ENCODE peak calls at places on chromosome 13, in five cellular contexts. M is cardiac fibroblast, J is cardiac muscle cell, W is foreskin fibroblast, R is spleen. I is an unnamed sample.

GRCh38 chr13:27339299-27339698 is 68.7 kb downstream of the RASL11A start:
- DNase-seq in M (peak; percentile 52), J (peak; percentile 72), R (no peak), W (peak; percentile 52), I (no peak)

GRCh38 chr13:82092312-82092711 is 1751.4 kb upstream of the SPRY2 start:
- DNase-seq in J (no peak), W (no peak), R (no peak), M (no peak), I (no peak)

GRCh38 chr13:97211986-97212385 is 10.1 kb upstream of the MBNL2 start:
- DNase-seq in W (no peak), R (no peak), J (peak; percentile 59), M (peak; percentile 55), I (no peak)

GRCh38 chr13:28636078-28636477 is 22.9 kb upstream of the POMP start:
- DNase-seq in R (no peak), M (no peak), J (peak; percentile 23), W (peak; percentile 79), I (no peak)

GRCh38 chr13:30125422-30126073 is 181.8 kb downstream of the KATNAL1 start:
- DNase-seq in R (no peak), W (peak; percentile 95), J (peak; percentile 94), M (peak; percentile 94), I (peak; percentile 80)

GRCh38 chr13:77000475-77000874 is 8.6 kb downstream of the CLN5 start:
- DNase-seq in M (peak; percentile 78), J (peak; percentile 72), W (no peak), R (no peak), I (no peak)

GRCh38 chr13:74005320-74006154 is 128.7 kb downstream of the KLF12 start:
- DNase-seq in J (no peak), W (no peak), M (no peak), R (no peak), I (no peak)

GRCh38 chr13:29934531-29935308 is 84.3 kb upstream of the UBL3 start:
- DNase-seq in W (no peak), M (no peak), R (no peak), J (no peak), I (no peak)

GRCh38 chr13:40102854-40103253 is 447.4 kb downstream of the COG6 start:
- DNase-seq in W (peak; percentile 24), M (peak; percentile 79), J (peak; percentile 73), R (no peak), I (no peak)

GRCh38 chr13:48412100-48412556 is 785 bp downstream of the LPAR6 start:
- DNase-seq in M (no peak), R (no peak), J (peak; percentile 44), W (peak; percentile 35), I (no peak)

GRCh38 chr13:83499286-83499685 is 383.0 kb downstream of the SLITRK1 start:
- DNase-seq in W (peak; percentile 43), J (no peak), M (no peak), R (no peak), I (no peak)

GRCh38 chr13:41917641-41918040 is 43.3 kb downstream of the VWA8 start:
- DNase-seq in M (peak; percentile 60), J (peak; percentile 74), R (no peak), W (peak; percentile 90), I (no peak)

GRCh38 chr13:42477588-42478190 is 96.3 kb upstream of the TNFSF11 start:
- DNase-seq in J (peak; percentile 43), W (peak; percentile 13), R (no peak), M (peak; percentile 25), I (no peak)

GRCh38 chr13:41613471-41613870 is 156.1 kb downstream of the RGCC start:
- DNase-seq in R (no peak), J (no peak), W (no peak), M (no peak), I (no peak)

GRCh38 chr13:30043631-30043925 is 193.2 kb upstream of the UBL3 start:
- DNase-seq in M (no peak), R (no peak), W (no peak), J (no peak), I (no peak)

GRCh38 chr13:81480634-81481033 is 1139.7 kb upstream of the SPRY2 start:
- DNase-seq in M (no peak), W (no peak), R (no peak), J (no peak), I (no peak)

GRCh38 chr13:51844862-51845573 is at the start of gene TMEM272:
- DNase-seq in M (peak; percentile 41), J (peak; percentile 60), W (peak; percentile 51), R (peak; percentile 84), I (no peak)

GRCh38 chr13:63433546-63434150 is 2018.0 kb upstream of the PCDH20 start:
- DNase-seq in J (no peak), R (no peak), M (peak; percentile 25), W (peak; percentile 63), I (no peak)

GRCh38 chr13:36709136-36709895 is 35.5 kb downstream of the SERTM1 start:
- DNase-seq in R (no peak), W (peak; percentile 48), J (no peak), M (no peak), I (no peak)

GRCh38 chr13:66794340-66795031 is 435.6 kb downstream of the PCDH9 start:
- DNase-seq in W (no peak), R (no peak), J (no peak), M (no peak), I (no peak)

GRCh38 chr13:36130168-36130541 is 1.0 kb downstream of the DCLK1 start:
- DNase-seq in R (no peak), J (no peak), M (no peak), W (no peak), I (no peak)

GRCh38 chr13:36341718-36342117 is 4.5 kb downstream of the SPART start:
- DNase-seq in W (peak; percentile 60), R (no peak), M (no peak), J (peak; percentile 55), I (no peak)

DNA sequence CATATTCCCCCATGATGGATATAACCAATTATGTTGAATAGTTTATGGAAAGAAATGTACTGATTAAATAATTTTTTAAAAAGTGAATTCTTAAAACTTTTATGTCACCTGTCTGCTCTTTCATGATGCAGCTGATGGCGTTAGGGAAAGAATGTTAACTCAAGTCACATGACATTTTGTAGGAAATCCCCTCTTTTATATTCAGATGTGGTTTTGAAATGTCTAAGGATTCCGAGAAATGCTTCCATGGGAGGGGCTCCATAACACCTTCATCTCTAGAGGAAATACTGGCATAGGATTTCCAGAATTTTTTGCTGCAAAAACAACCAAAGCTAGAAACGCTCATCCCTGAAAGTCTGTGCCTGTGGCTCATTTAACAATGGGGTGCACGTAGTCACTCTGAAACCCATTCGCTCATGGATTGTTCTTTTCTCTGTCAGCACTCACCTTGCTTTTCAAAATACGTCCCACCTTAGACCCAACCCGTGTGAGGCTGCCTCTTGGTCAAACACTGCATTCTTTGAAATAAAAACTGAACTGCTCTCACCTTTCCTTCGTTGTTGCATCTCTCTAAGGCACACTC is 288.9 kb downstream of the SHISA2 start:
- DNase-seq in W (no peak), J (no peak), M (no peak), R (no peak), I (no peak)
- H3K4me3 ChIP-seq in W (no peak overlapping the region), J (no peak overlapping the region), M (no peak overlapping the region), R (no peak overlapping the region), I (no peak overlapping the region)

GRCh38 chr13:64446372-64446771 is 2783.8 kb downstream of the PCDH9 start:
- DNase-seq in M (no peak), R (no peak), W (peak; percentile 25), J (no peak), I (no peak)
- TF ChIP-seq CTCF in M (peak; percentile 66), R (no peak), W (peak; percentile 17), J (peak; percentile 27), I (no peak)

GRCh38 chr13:72217142-72217541 is 350.1 kb upstream of the DACH1 start:
- DNase-seq in J (no peak), M (no peak), W (no peak), R (no peak), I (no peak)

GRCh38 chr13:72218966-72219365 is 352.0 kb upstream of the DACH1 start:
- DNase-seq in R (no peak), J (no peak), M (no peak), W (no peak), I (no peak)

DNA sequence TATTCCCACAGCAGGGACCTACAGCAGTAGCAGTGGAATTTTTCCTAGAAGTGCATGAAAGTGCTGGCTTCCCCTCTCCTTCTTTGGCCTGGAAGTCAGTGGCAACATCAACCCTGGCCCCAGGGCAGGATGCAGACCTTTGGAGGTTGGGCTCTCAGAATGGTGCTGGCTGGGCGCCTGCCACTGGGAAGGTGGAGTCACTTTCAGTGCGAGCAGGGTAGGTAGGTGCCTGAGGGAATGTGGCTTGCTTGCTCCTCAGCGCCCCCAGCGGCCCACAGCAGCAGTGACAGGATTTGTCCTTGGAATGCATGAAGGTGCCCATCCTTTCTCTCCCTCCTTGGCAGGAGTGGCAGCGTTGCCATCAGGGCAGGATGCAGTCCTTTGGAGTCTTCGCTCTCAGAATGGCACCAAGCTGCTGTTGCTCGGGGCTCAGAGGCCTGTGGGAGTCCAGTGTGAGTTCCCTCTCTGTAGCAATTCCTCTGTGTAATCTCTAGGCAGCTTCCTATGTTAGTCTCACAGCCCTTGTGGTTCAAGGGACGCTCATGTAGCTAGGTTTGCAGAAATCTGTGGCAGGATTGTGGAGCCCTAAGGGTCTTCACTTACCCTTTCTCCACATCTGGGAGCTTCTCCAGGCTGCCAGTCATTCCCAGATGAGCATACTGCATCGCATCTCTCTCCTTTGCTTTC is 354.4 kb upstream of the DACH1 start:
- DNase-seq in J (peak; percentile 1), R (peak; percentile 77), W (peak; percentile 1), M (peak; percentile 2), I (peak; percentile 82)
- H3K4me3 ChIP-seq in J (no peak overlapping the region), R (no peak overlapping the region), W (no peak overlapping the region), M (no peak overlapping the region), I (no peak overlapping the region)

GRCh38 chr13:87667686-87668085 is 3.5 kb upstream of the SLITRK5 start:
- DNase-seq in M (no peak), W (no peak), R (no peak), J (no peak), I (no peak)

GRCh38 chr13:87666826-87667225 is 4.3 kb upstream of the SLITRK5 start:
- DNase-seq in M (no peak), W (no peak), R (no peak), J (no peak), I (no peak)

GRCh38 chr13:87671031-87671823 is at the start of gene SLITRK5:
- DNase-seq in R (peak; percentile 89), J (peak; percentile 59), M (peak; percentile 47), W (peak; percentile 54), I (no peak)

GRCh38 chr13:87671824-87672603 is 843 bp downstream of the SLITRK5 start:
- DNase-seq in M (no peak), W (no peak), R (peak; percentile 71), J (no peak), I (no peak)

DNA sequence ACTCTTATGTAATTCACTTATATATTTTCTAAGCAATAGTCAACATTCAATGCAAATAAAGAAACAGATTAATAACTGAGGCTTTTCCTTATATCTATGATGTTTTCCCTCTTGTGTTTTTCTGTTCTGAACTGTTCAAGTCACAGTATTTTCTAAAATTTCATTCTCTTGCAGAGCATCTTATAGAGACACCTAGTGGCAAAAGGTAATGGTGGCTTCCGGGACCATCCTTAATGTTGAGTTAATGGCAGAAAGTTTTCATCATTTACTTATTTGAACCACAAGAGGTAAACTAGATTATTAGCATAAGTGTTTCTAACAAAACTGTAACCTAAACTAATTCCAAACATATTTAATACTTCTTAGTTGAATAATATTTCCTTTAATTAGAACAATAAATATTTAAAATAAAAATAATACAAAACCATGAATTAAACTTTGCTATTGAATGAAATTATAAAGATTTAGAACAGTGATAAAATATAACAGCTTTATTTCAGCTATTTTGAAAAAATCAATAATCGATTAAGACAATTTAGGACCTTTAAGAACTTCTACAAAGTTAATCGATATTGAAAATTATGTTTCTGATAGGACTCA is 1.7 kb upstream of the SLITRK5 start:
- DNase-seq in J (peak; percentile 26), W (no peak), M (peak; percentile 20), R (no peak), I (no peak)
- TF ChIP-seq CTCF in J (peak; percentile 53), W (peak; percentile 50), M (peak; percentile 53), R (no peak), I (no peak)

I was measured in lower leg skin.